ENCODE peak calls at places on chromosomes 11 and 22, in four cellular contexts. One of them, this sample, is unnamed.

GRCh38 chr11:66126064-66126463 is 56.0 kb downstream of the PACS1 start:
- ATAC-seq in WTC11: no peak
- ATAC-seq in aorta: no peak
- ATAC-seq in upper lobe of right lung: peak
- ATAC-seq in this sample: peak

GRCh38 chr22:45228401-45228754 is 12.3 kb downstream of the KIAA0930 start:
- ATAC-seq in WTC11: no peak
- ATAC-seq in aorta: no peak
- ATAC-seq in upper lobe of right lung: peak
- ATAC-seq in this sample: no peak

GRCh38 chr11:76044750-76045320 is 161.5 kb downstream of the WNT11 start:
- ATAC-seq in WTC11: no peak
- ATAC-seq in upper lobe of right lung: no peak
- ATAC-seq in aorta: no peak
- ATAC-seq in this sample: no peak

GRCh38 chr22:25622011-25622410 is 57.5 kb downstream of the GRK3 start:
- ATAC-seq in upper lobe of right lung: no peak
- ATAC-seq in WTC11: no peak
- ATAC-seq in aorta: no peak
- ATAC-seq in this sample: no peak

GRCh38 chr22:46079861-46080821 is 70.2 kb upstream of the PPARA start:
- ATAC-seq in upper lobe of right lung: peak
- ATAC-seq in aorta: peak
- ATAC-seq in WTC11: no peak
- ATAC-seq in this sample: no peak

GRCh38 chr11:31643831-31644230 is 134.3 kb downstream of the ELP4 start:
- ATAC-seq in WTC11: no peak
- ATAC-seq in upper lobe of right lung: no peak
- ATAC-seq in aorta: no peak
- ATAC-seq in this sample: no peak

GRCh38 chr11:63560506-63561179 is 2.5 kb downstream of the PLAAT2 start:
- ATAC-seq in WTC11: no peak
- ATAC-seq in aorta: no peak
- ATAC-seq in upper lobe of right lung: peak
- ATAC-seq in this sample: no peak

GRCh38 chr11:32332990-32333334 is 102.4 kb downstream of the WT1 start:
- ATAC-seq in upper lobe of right lung: no peak
- ATAC-seq in WTC11: no peak
- ATAC-seq in aorta: no peak
- ATAC-seq in this sample: peak

GRCh38 chr11:130389315-130389935 is 39.0 kb downstream of the ADAMTS8 start:
- ATAC-seq in WTC11: no peak
- ATAC-seq in aorta: no peak
- ATAC-seq in upper lobe of right lung: peak
- ATAC-seq in this sample: no peak

GRCh38 chr11:125075900-125076317 is 12.8 kb downstream of the SLC37A2 start:
- ATAC-seq in WTC11: peak
- ATAC-seq in aorta: no peak
- ATAC-seq in upper lobe of right lung: no peak
- ATAC-seq in this sample: no peak

GRCh38 chr22:45878051-45878764 is 98.8 kb downstream of the WNT7B start:
- ATAC-seq in WTC11: no peak
- ATAC-seq in aorta: no peak
- ATAC-seq in upper lobe of right lung: no peak
- ATAC-seq in this sample: no peak

GRCh38 chr22:42544686-42545085 is 9.1 kb upstream of the SERHL2 start:
- ATAC-seq in upper lobe of right lung: no peak
- ATAC-seq in aorta: no peak
- ATAC-seq in WTC11: no peak
- ATAC-seq in this sample: no peak